ENCODE peak calls at places on chromosomes 5 and 9, in nine cellular contexts. G is NCI-H1436, T is fibroblast of pulmonary artery, K is T-helper 9 cell, C is fibroblast of mammary gland, P is spleen, V is HEK293T, M is RCC 7860, J is putamen. Q is an unnamed sample.

GRCh38 chr5:171415115-171415730 is 4.2 kb upstream of the FGF18 start:
- DNase-seq in G (no peak), T (peak; percentile 30), K (no peak), C (peak; percentile 82), P (no peak), V (no peak), M (peak; percentile 14), J (no peak), Q (no peak)

GRCh38 chr5:92394935-92395334 is 1011.8 kb upstream of the ARRDC3 start:
- DNase-seq in G (no peak), T (no peak), K (no peak), C (no peak), P (no peak), V (no peak), M (no peak), J (no peak), Q (no peak)

GRCh38 chr5:14206028-14206725 is 63.0 kb downstream of the TRIO start:
- DNase-seq in G (no peak), T (no peak), K (no peak), C (no peak), P (no peak), V (no peak), M (peak; percentile 35), J (no peak), Q (no peak)

GRCh38 chr9:130117816-130118632 is 54.2 kb upstream of the NCS1 start:
- DNase-seq in G (no peak), T (peak; percentile 50), K (no peak), C (peak; percentile 81), P (peak; percentile 18), V (no peak), M (peak; percentile 93), J (no peak), Q (no peak)

GRCh38 chr9:36162211-36162610 is 7.0 kb upstream of the CCIN start:
- DNase-seq in G (no peak), T (no peak), K (no peak), C (no peak), P (peak; percentile 46), V (no peak), M (no peak), J (no peak), Q (no peak)

GRCh38 chr5:143594913-143595818 is 191.7 kb upstream of the NR3C1 start:
- DNase-seq in G (no peak), T (peak; percentile 43), K (no peak), C (peak; percentile 67), P (no peak), V (no peak), M (no peak), J (no peak), Q (no peak)

GRCh38 chr9:2126331-2126789 is 111.2 kb downstream of the SMARCA2 start:
- DNase-seq in G (no peak), T (peak; percentile 75), K (no peak), C (peak; percentile 34), P (no peak), V (no peak), M (no peak), J (no peak), Q (no peak)

GRCh38 chr9:3916420-3916819 is 383.4 kb downstream of the GLIS3 start:
- DNase-seq in G (no peak), T (no peak), K (no peak), C (no peak), P (no peak), V (no peak), M (peak; percentile 32), J (no peak), Q (no peak)

GRCh38 chr5:58854396-58854795 is 271.5 kb downstream of the RAB3C start:
- DNase-seq in G (no peak), T (no peak), K (no peak), C (no peak), P (no peak), V (no peak), M (no peak), J (no peak), Q (no peak)

GRCh38 chr5:14968796-14969195 is 97.2 kb upstream of the ANKH start:
- DNase-seq in G (no peak), T (no peak), K (no peak), C (no peak), P (no peak), V (no peak), M (no peak), J (no peak), Q (no peak)

GRCh38 chr5:67290620-67291019 is 94.0 kb upstream of the CD180 start:
- DNase-seq in G (no peak), T (no peak), K (no peak), C (no peak), P (no peak), V (no peak), M (no peak), J (no peak), Q (no peak)

GRCh38 chr9:124869986-124870560 is 8.1 kb downstream of the ARPC5L start:
- DNase-seq in G (no peak), T (peak; percentile 48), K (peak; percentile 62), C (peak; percentile 50), P (peak; percentile 92), V (no peak), M (peak; percentile 24), J (no peak), Q (peak; percentile 84)

GRCh38 chr5:143376911-143377838 is 26.3 kb downstream of the NR3C1 start:
- DNase-seq in G (no peak), T (peak; percentile 59), K (no peak), C (peak; percentile 45), P (no peak), V (no peak), M (peak; percentile 69), J (no peak), Q (no peak)

GRCh38 chr5:27010646-27011045 is 27.7 kb downstream of the CDH9 start:
- DNase-seq in G (no peak), T (peak; percentile 7), K (no peak), C (no peak), P (no peak), V (no peak), M (no peak), J (no peak), Q (no peak)

GRCh38 chr9:37324261-37324683 is 98.2 kb upstream of the GRHPR start:
- DNase-seq in G (peak; percentile 13), T (no peak), K (no peak), C (no peak), P (no peak), V (peak; percentile 29), M (no peak), J (peak; percentile 29), Q (no peak)

GRCh38 chr5:174910245-174910737 is 185.9 kb downstream of the MSX2 start:
- DNase-seq in G (no peak), T (peak; percentile 49), K (peak; percentile 17), C (peak; percentile 44), P (peak; percentile 82), V (peak; percentile 90), M (peak; percentile 24), J (peak; percentile 65), Q (peak; percentile 3)

GRCh38 chr9:136650648-136651047 is 12.1 kb upstream of the EGFL7 start:
- DNase-seq in G (no peak), T (no peak), K (no peak), C (no peak), P (no peak), V (no peak), M (no peak), J (no peak), Q (no peak)

GRCh38 chr5:39255406-39255805 is 36.0 kb upstream of the FYB1 start:
- DNase-seq in G (no peak), T (no peak), K (no peak), C (no peak), P (no peak), V (no peak), M (no peak), J (no peak), Q (no peak)

GRCh38 chr9:76873056-76873792 is 32.7 kb downstream of the PRUNE2 start:
- DNase-seq in G (no peak), T (peak; percentile 21), K (no peak), C (peak; percentile 75), P (no peak), V (no peak), M (no peak), J (peak; percentile 73), Q (no peak)

GRCh38 chr5:146947181-146947941 is 68.8 kb upstream of the PPP2R2B start:
- DNase-seq in G (peak; percentile 27), T (peak; percentile 12), K (no peak), C (peak; percentile 38), P (no peak), V (peak; percentile 21), M (no peak), J (no peak), Q (peak; percentile 35)

GRCh38 chr9:137674307-137675305 is 55.8 kb downstream of the EHMT1 start:
- DNase-seq in G (no peak), T (no peak), K (no peak), C (no peak), P (peak; percentile 45), V (no peak), M (no peak), J (no peak), Q (no peak)

GRCh38 chr9:2174321-2174720 is 159.2 kb downstream of the SMARCA2 start:
- DNase-seq in G (no peak), T (no peak), K (no peak), C (no peak), P (no peak), V (no peak), M (no peak), J (no peak), Q (no peak)